ENCODE peak calls at places on chromosomes 12 and 14, in eight cellular contexts. Z, G, U, T, D, H, P and A are unnamed samples.
A peak's percentile ranks its signal among the peaks of the same experiment; 100 is the strongest.

GRCh38 chr12:81257952-81258551 is 180.2 kb downstream of the ACSS3 start:
- DNase-seq in Z (no peak), G (no peak), U (no peak), T (peak; percentile 51), D (no peak), H (no peak), P (peak; percentile 66), A (no peak)

GRCh38 chr12:48069253-48069652 is 36.6 kb downstream of the SENP1 start:
- DNase-seq in Z (no peak), G (no peak), U (no peak), T (no peak), D (no peak), H (no peak), P (no peak), A (no peak)

GRCh38 chr14:94624537-94625352 is 12.6 kb downstream of the SERPINA3 start:
- DNase-seq in Z (no peak), G (no peak), U (no peak), T (no peak), D (no peak), H (no peak), P (no peak), A (no peak)

GRCh38 chr12:62933220-62933870 is 1.6 kb downstream of the PPM1H start:
- DNase-seq in Z (peak; percentile 54), G (peak; percentile 57), U (peak; percentile 20), T (peak; percentile 50), D (peak; percentile 43), H (no peak), P (peak; percentile 24), A (no peak)

GRCh38 chr14:96279564-96279963 is 23.6 kb downstream of the BDKRB1 start:
- DNase-seq in Z (no peak), G (no peak), U (no peak), T (no peak), D (no peak), H (no peak), P (no peak), A (no peak)

GRCh38 chr12:5593998-5594397 is 162.1 kb downstream of the NTF3 start:
- DNase-seq in Z (no peak), G (no peak), U (no peak), T (no peak), D (no peak), H (no peak), P (no peak), A (no peak)

GRCh38 chr14:65170318-65170717 is 68.0 kb upstream of the MAX start:
- DNase-seq in Z (no peak), G (no peak), U (no peak), T (no peak), D (no peak), H (no peak), P (no peak), A (no peak)

GRCh38 chr12:22477166-22477893 is 67.0 kb downstream of the C2CD5 start:
- DNase-seq in Z (no peak), G (no peak), U (no peak), T (no peak), D (no peak), H (no peak), P (peak; percentile 51), A (no peak)

GRCh38 chr14:72583316-72584272 is 310.3 kb downstream of the DPF3 start:
- DNase-seq in Z (no peak), G (no peak), U (no peak), T (no peak), D (no peak), H (no peak), P (no peak), A (no peak)

GRCh38 chr14:101109981-101110728 is 206.6 kb upstream of the RTL1 start:
- DNase-seq in Z (no peak), G (no peak), U (peak; percentile 9), T (no peak), D (no peak), H (no peak), P (no peak), A (no peak)

GRCh38 chr12:55708695-55709233 is 1.1 kb upstream of the ITGA7 start:
- DNase-seq in Z (no peak), G (no peak), U (no peak), T (no peak), D (peak; percentile 79), H (no peak), P (no peak), A (no peak)

GRCh38 chr14:80212025-80212402 is 710 bp upstream of the DIO2 start:
- DNase-seq in Z (no peak), G (no peak), U (no peak), T (peak; percentile 87), D (no peak), H (no peak), P (peak; percentile 31), A (no peak)

GRCh38 chr12:99960312-99960711 is 24.4 kb downstream of the ANKS1B start:
- DNase-seq in Z (no peak), G (no peak), U (no peak), T (no peak), D (no peak), H (no peak), P (peak; percentile 81), A (no peak)

GRCh38 chr12:65490193-65490592 is 211.7 kb downstream of the MSRB3 start:
- DNase-seq in Z (no peak), G (no peak), U (no peak), T (no peak), D (no peak), H (no peak), P (peak; percentile 19), A (no peak)

GRCh38 chr14:100340454-100340813 is 17.3 kb downstream of the SLC25A47 start:
- DNase-seq in Z (no peak), G (no peak), U (peak; percentile 28), T (no peak), D (no peak), H (no peak), P (no peak), A (no peak)

GRCh38 chr12:6282453-6282840 is 28.0 kb upstream of the PLEKHG6 start:
- DNase-seq in Z (no peak), G (no peak), U (no peak), T (no peak), D (no peak), H (no peak), P (no peak), A (no peak)

GRCh38 chr12:109346920-109347319 is 780 bp upstream of the MYO1H start:
- DNase-seq in Z (no peak), G (peak; percentile 21), U (no peak), T (peak; percentile 32), D (no peak), H (no peak), P (no peak), A (no peak)

GRCh38 chr14:104432611-104433231 is 146.8 kb upstream of the C14orf180 start:
- DNase-seq in Z (no peak), G (no peak), U (no peak), T (no peak), D (no peak), H (no peak), P (no peak), A (no peak)

GRCh38 chr14:76919431-76919810 is 93.2 kb downstream of the LRRC74A start:
- DNase-seq in Z (peak; percentile 42), G (no peak), U (no peak), T (no peak), D (no peak), H (no peak), P (no peak), A (no peak)

GRCh38 chr14:103296007-103296406 is 38.0 kb upstream of the EIF5 start:
- DNase-seq in Z (no peak), G (peak; percentile 48), U (peak; percentile 50), T (peak; percentile 48), D (no peak), H (no peak), P (peak; percentile 23), A (no peak)

GRCh38 chr12:46362895-46363581 is 9.5 kb downstream of the SLC38A2 start:
- DNase-seq in Z (no peak), G (no peak), U (no peak), T (no peak), D (no peak), H (no peak), P (no peak), A (no peak)

GRCh38 chr12:117889098-117889497 is 79.7 kb downstream of the KSR2 start:
- DNase-seq in Z (no peak), G (no peak), U (no peak), T (no peak), D (no peak), H (no peak), P (no peak), A (no peak)
- TF ChIP-seq CTCF in Z (no peak), G (no peak), U (no peak), T (no peak), D (no peak), H (no peak), P (no peak), A (no peak)

GRCh38 chr12:32344047-32344446 is 55.3 kb upstream of the FGD4 start:
- DNase-seq in Z (no peak), G (no peak), U (no peak), T (peak; percentile 35), D (no peak), H (no peak), P (no peak), A (no peak)
- H3K4me3 ChIP-seq in Z (no peak overlapping the region), G (no peak overlapping the region), U (no peak overlapping the region), T (no peak overlapping the region), D (no peak overlapping the region), H (no peak overlapping the region), P (no peak overlapping the region), A (no peak overlapping the region)

GRCh38 chr14:62696969-62697328 is 348.3 kb downstream of the KCNH5 start:
- DNase-seq in Z (no peak), G (no peak), U (no peak), T (no peak), D (no peak), H (no peak), P (no peak), A (no peak)
- TF ChIP-seq POLR2A in Z (no peak), G (no peak), U (no peak), T (no peak), D (no peak), H (no peak), P (no peak), A (no peak)

GRCh38 chr12:19277707-19278106 is 148.2 kb downstream of the PLEKHA5 start:
- DNase-seq in Z (no peak), G (no peak), U (no peak), T (no peak), D (no peak), H (no peak), P (no peak), A (no peak)

GRCh38 chr12:19278407-19278806 is 148.9 kb downstream of the PLEKHA5 start:
- DNase-seq in Z (no peak), G (no peak), U (no peak), T (no peak), D (no peak), H (no peak), P (no peak), A (no peak)

GRCh38 chr12:19285793-19286448 is 153.4 kb upstream of the AEBP2 start:
- DNase-seq in Z (no peak), G (no peak), U (no peak), T (no peak), D (no peak), H (no peak), P (no peak), A (no peak)

GRCh38 chr12:19284658-19285057 is 154.6 kb upstream of the AEBP2 start:
- DNase-seq in Z (no peak), G (no peak), U (no peak), T (no peak), D (no peak), H (no peak), P (no peak), A (no peak)

DNA sequence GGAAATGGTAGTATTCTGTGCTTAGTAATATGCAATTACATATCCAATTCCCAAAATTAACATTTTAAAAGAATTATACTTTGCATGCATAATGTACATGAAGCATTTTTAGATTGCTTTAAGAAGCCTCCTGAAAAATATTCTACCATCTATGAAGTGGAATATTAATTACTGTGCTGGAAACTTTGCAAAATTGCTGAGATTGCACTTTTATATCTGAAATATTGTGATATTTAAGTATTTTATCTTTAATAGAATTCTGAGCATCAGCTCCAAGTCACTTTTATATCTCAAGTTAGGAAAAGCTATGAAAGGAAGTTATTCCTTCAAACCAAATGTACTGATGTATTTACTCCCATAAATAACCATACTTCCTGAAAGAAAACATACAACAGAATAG is 152.6 kb downstream of the PLEKHA5 start:
- DNase-seq in Z (no peak), G (no peak), U (no peak), T (no peak), D (no peak), H (no peak), P (no peak), A (no peak)
- TF ChIP-seq CTCF in Z (no peak), G (no peak), U (no peak), T (no peak), D (no peak), H (no peak), P (no peak), A (no peak)